ENCODE peak calls at places on chromosomes 7 and 10, in eight cellular contexts. V is tibial artery, H is fibroblast of lung, B is heart left ventricle, O is transverse colon, M is A549, A is adrenal gland, P is Peyer's patch. J is an unnamed sample. For H3K4me1, the result is how much of the 10 kb centered on the place peaks cover.

GRCh38 chr10:71771821-71772617 is 1.3 kb downstream of the VSIR start:
- DNase-seq in V (peak), H (peak), B (peak), O (peak), M (peak), A (peak), P (peak), J (peak)

GRCh38 chr7:135291809-135292253 is 58.2 kb downstream of the STRA8 start:
- DNase-seq in V (no peak), H (peak), B (no peak), O (no peak), M (peak), A (no peak), P (no peak), J (no peak)

GRCh38 chr10:131923059-131923756 is 22.4 kb downstream of the PPP2R2D start:
- DNase-seq in V (no peak), H (no peak), B (no peak), O (no peak), M (no peak), A (no peak), P (peak), J (no peak)

GRCh38 chr7:29606830-29607229 is 43.2 kb downstream of the PRR15 start:
- DNase-seq in V (no peak), H (no peak), B (no peak), O (no peak), M (no peak), A (no peak), P (no peak), J (no peak)

GRCh38 chr7:36966039-36966438 is 241.7 kb upstream of the AOAH start:
- DNase-seq in V (no peak), H (no peak), B (no peak), O (no peak), M (no peak), A (no peak), P (no peak), J (no peak)

GRCh38 chr10:11713186-11713743 is 28.9 kb upstream of the ECHDC3 start:
- DNase-seq in V (no peak), H (peak), B (peak), O (peak), M (no peak), A (no peak), P (no peak), J (no peak)

GRCh38 chr7:91443862-91444261 is 179.6 kb downstream of the FZD1 start:
- DNase-seq in V (no peak), H (no peak), B (no peak), O (no peak), M (no peak), A (no peak), P (no peak), J (no peak)

GRCh38 chr7:149147730-149148653 is 739 bp downstream of the ZNF398 start:
- DNase-seq in V (peak), H (peak), B (peak), O (peak), M (peak), A (peak), P (peak), J (peak)

GRCh38 chr10:49359349-49360231 is 36.3 kb downstream of the DRGX start:
- DNase-seq in V (no peak), H (peak), B (peak), O (no peak), M (no peak), A (no peak), P (no peak), J (no peak)

GRCh38 chr7:107998150-107998549 is 4.8 kb downstream of the LAMB1 start:
- DNase-seq in V (no peak), H (no peak), B (no peak), O (no peak), M (no peak), A (no peak), P (no peak), J (no peak)

GRCh38 chr7:127189074-127189473 is 63.7 kb downstream of the GRM8 start:
- DNase-seq in V (no peak), H (no peak), B (no peak), O (no peak), M (no peak), A (no peak), P (no peak), J (no peak)

GRCh38 chr7:104142147-104142546 is 65.7 kb downstream of the ORC5 start:
- DNase-seq in V (no peak), H (peak), B (no peak), O (no peak), M (no peak), A (no peak), P (no peak), J (no peak)

GRCh38 chr10:78932861-78933260 is 135.9 kb upstream of the ZMIZ1 start:
- DNase-seq in V (no peak), H (no peak), B (no peak), O (no peak), M (no peak), A (no peak), P (no peak), J (peak)

GRCh38 chr10:89235073-89235798 is 16.3 kb downstream of the LIPA start:
- DNase-seq in V (peak), H (no peak), B (peak), O (peak), M (no peak), A (peak), P (no peak), J (peak)

GRCh38 chr10:119494224-119495060 is 48.1 kb downstream of the RGS10 start:
- DNase-seq in V (no peak), H (peak), B (no peak), O (no peak), M (no peak), A (no peak), P (no peak), J (no peak)

GRCh38 chr7:7701513-7701912 is 16.9 kb downstream of the RPA3 start:
- DNase-seq in V (no peak), H (no peak), B (no peak), O (no peak), M (no peak), A (no peak), P (no peak), J (no peak)
- TF ChIP-seq CTCF in V (no peak), H (no peak), B (no peak), O (no peak), M (no peak), A (no peak), P (no peak), J (no peak)

GRCh38 chr10:4353059-4353655 is 472.9 kb upstream of the AKR1E2 start:
- DNase-seq in V (no peak), H (peak), B (no peak), O (no peak), M (no peak), A (no peak), P (no peak), J (no peak)
- H3K4me1 ChIP-seq in V (under half), H (under half), B (under half), O (under half), M (under half), A (under half), P (under half), J (under half)

GRCh38 chr10:126256864-126257263 is 131.4 kb downstream of the ADAM12 start:
- DNase-seq in V (no peak), H (no peak), B (no peak), O (no peak), M (no peak), A (no peak), P (no peak), J (no peak)
- TF ChIP-seq CTCF in V (no peak), H (no peak), B (no peak), O (no peak), M (no peak), A (no peak), P (no peak), J (no peak)

DNA sequence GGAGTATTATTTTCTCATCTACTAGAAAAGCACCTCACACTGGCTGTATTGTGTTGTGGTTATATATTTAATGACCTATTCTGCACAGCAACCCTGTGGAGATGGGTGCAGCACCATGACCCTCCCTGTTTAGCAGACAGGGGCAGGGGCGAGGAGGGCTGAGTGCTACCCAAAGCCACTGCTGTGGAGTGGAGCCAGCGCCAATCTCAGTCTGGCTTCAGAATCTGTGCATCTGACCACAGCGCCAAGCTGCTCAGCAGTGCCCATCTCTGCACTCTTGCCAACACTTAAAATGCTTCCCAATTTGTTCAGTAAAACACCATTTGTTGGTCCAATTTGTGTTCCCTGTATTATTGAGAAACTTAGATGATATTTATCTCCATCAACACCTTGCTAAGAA is 239.1 kb downstream of the ZMYND11 start:
- DNase-seq in V (no peak), H (no peak), B (no peak), O (no peak), M (no peak), A (no peak), P (peak), J (no peak)
- H3K4me1 ChIP-seq in V (under half), H (under half), B (under half), O (under half), M (under half), A (under half), P (under half), J (under half)

GRCh38 chr7:150849204-150849775 is 3.0 kb upstream of the AOC1 start:
- DNase-seq in V (no peak), H (no peak), B (no peak), O (no peak), M (no peak), A (no peak), P (no peak), J (no peak)
- TF ChIP-seq CTCF in V (no peak), H (no peak), B (no peak), O (no peak), M (no peak), A (no peak), P (no peak), J (no peak)

DNA sequence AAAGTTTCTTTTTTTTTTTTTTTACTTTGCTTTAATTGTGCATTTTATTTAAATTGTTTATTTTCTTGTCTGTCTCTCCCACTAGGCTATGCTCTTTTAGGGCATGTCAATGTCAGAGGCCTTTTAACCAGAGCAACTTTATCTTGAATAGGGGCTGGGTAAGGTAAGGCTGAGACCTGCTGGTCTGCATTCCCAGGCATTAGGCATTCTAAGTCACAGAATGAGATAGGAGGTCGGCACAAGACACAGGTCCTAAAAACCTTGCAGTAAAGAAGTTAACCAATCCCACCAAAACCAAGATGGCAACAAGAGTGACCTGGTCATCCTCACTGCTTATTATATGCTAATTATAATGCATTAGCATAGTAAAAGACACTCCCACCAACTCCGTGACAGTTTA is 46.9 kb upstream of the FRMD4A start:
- DNase-seq in V (no peak), H (no peak), B (no peak), O (no peak), M (no peak), A (no peak), P (no peak), J (no peak)
- H3K4me1 ChIP-seq in V (under half), H (under half), B (under half), O (under half), M (under half), A (under half), P (under half), J (under half)

DNA sequence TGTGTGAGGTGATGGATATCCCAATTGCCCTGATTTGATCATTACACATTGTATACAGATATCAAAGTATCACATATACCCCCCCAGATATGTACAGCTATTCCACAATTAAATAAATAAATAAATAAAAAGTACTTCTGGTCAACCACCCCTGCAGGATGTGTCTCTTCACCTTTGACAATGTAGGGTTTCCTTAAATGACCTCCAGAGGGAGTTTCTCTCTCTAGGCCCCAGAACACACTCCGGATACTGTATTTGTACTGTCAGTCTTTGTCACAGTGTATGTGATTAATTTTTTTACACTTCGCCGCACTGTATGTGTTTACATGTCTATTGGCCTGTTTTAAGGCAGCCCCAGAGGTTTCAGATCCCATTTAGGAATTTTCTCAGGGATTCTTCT is 123.6 kb downstream of the ADCYAP1R1 start:
- DNase-seq in V (no peak), H (no peak), B (no peak), O (no peak), M (peak), A (no peak), P (no peak), J (no peak)
- TF ChIP-seq CTCF in V (no peak), H (no peak), B (no peak), O (no peak), M (peak), A (no peak), P (no peak), J (no peak)

DNA sequence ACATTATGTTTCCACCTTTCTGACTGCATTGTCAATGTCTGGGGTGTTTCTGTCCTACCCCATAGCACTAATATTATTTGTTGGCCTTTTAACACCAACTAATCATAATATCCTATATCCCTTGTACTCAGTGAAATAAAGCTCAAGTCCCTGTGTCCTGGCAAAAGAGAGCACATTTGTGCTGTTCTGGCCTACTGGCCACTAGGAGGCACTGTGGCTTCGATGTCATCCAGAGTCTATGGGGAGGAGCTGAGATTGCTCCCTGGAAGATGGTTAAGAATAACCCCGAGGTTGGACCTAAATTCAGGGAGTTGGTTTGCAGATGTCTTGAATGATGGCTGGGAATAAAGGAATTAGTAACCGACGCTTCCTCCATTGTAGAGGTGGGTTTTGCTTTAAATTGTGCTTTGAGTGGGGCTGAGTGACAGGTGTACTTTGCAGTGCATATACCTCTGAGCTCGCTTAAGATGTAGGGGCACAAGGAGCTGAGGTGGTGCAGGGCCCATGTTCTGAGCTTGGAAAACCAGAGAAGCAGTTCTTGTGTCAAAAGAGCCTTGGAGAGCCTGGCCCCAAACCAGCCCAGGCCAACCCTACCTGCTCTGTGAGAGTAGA is 191.2 kb upstream of the PRSS1 start:
- DNase-seq in V (no peak), H (peak), B (no peak), O (peak), M (peak), A (peak), P (no peak), J (no peak)
- H3K4me1 ChIP-seq in V (under half), H (half or more), B (under half), O (under half), M (under half), A (under half), P (under half), J (under half)

DNA sequence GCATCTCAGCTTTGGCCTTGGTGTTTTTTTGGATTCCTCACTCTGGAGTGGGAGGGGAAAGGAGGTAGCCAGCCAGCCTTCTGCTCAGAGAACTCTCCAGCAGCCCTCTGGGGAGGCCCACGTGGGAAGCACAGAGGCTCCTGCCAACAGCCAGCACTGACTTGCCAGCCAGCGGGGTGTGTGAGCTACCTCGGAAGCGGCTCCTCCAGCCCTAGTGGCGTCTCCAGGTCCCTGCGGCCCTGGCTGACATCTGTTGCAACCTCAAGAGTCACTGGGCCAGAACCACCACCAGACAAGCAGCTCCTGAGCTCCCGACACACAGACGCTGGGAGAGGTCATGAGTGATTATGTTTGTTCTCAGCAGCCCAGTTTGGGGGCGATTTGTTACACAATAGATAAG is 180.2 kb upstream of the FZD8 start:
- DNase-seq in V (peak), H (peak), B (peak), O (peak), M (no peak), A (peak), P (no peak), J (peak)
- TF ChIP-seq CTCF in V (peak), H (no peak), B (no peak), O (peak), M (no peak), A (no peak), P (no peak), J (peak)

GRCh38 chr10:128469515-128469914 is 343.3 kb upstream of the MKI67 start:
- DNase-seq in V (no peak), H (no peak), B (no peak), O (no peak), M (no peak), A (no peak), P (no peak), J (no peak)
- H3K4me1 ChIP-seq in V (under half), H (under half), B (under half), O (under half), M (under half), A (under half), P (under half), J (under half)

J was measured in psoas muscle.